ENCODE peak calls at places on chromosomes 13 and 19, in seven cellular contexts. One of them, this sample, is unnamed.

GRCh38 chr19:19451429-19452240 is 46.2 kb downstream of the GATAD2A start:
- DNase-seq in NAMALWA: no peak
- DNase-seq in RCC 7860: no peak
- DNase-seq in prostate gland: no peak
- DNase-seq in renal cortical epithelial cell: no peak
- DNase-seq in HuH-7: no peak
- DNase-seq in stimulated activated naive CD4-positive, alpha-beta T cell: peak
- DNase-seq in this sample: no peak

GRCh38 chr19:54164369-54165068 is 5.0 kb upstream of the LENG1 start:
- DNase-seq in NAMALWA: peak
- DNase-seq in HuH-7: no peak
- DNase-seq in renal cortical epithelial cell: no peak
- DNase-seq in stimulated activated naive CD4-positive, alpha-beta T cell: no peak
- DNase-seq in RCC 7860: no peak
- DNase-seq in prostate gland: peak
- DNase-seq in this sample: no peak

GRCh38 chr19:3554254-3555083 is 2.9 kb downstream of the MFSD12 start:
- DNase-seq in prostate gland: no peak
- DNase-seq in renal cortical epithelial cell: peak
- DNase-seq in NAMALWA: peak
- DNase-seq in stimulated activated naive CD4-positive, alpha-beta T cell: peak
- DNase-seq in HuH-7: no peak
- DNase-seq in RCC 7860: no peak
- DNase-seq in this sample: no peak

GRCh38 chr19:37007587-37008220 is 70.5 kb upstream of the ZNF420 start:
- DNase-seq in prostate gland: peak
- DNase-seq in stimulated activated naive CD4-positive, alpha-beta T cell: peak
- DNase-seq in HuH-7: no peak
- DNase-seq in renal cortical epithelial cell: peak
- DNase-seq in RCC 7860: no peak
- DNase-seq in NAMALWA: no peak
- DNase-seq in this sample: no peak

GRCh38 chr13:113836917-113837553 is 26.8 kb downstream of the GAS6 start:
- DNase-seq in HuH-7: no peak
- DNase-seq in renal cortical epithelial cell: peak
- DNase-seq in stimulated activated naive CD4-positive, alpha-beta T cell: no peak
- DNase-seq in RCC 7860: peak
- DNase-seq in prostate gland: peak
- DNase-seq in NAMALWA: no peak
- DNase-seq in this sample: peak

GRCh38 chr19:12792853-12793289 is 1.6 kb downstream of the JUNB start:
- DNase-seq in stimulated activated naive CD4-positive, alpha-beta T cell: peak
- DNase-seq in HuH-7: no peak
- DNase-seq in prostate gland: no peak
- DNase-seq in NAMALWA: no peak
- DNase-seq in RCC 7860: no peak
- DNase-seq in renal cortical epithelial cell: no peak
- DNase-seq in this sample: no peak

GRCh38 chr13:35914662-35915061 is 216.5 kb downstream of the DCLK1 start:
- DNase-seq in HuH-7: no peak
- DNase-seq in prostate gland: no peak
- DNase-seq in stimulated activated naive CD4-positive, alpha-beta T cell: no peak
- DNase-seq in RCC 7860: no peak
- DNase-seq in NAMALWA: no peak
- DNase-seq in renal cortical epithelial cell: no peak
- DNase-seq in this sample: no peak

GRCh38 chr13:93227280-93227905 is 786 bp downstream of the GPC6 start:
- DNase-seq in stimulated activated naive CD4-positive, alpha-beta T cell: no peak
- DNase-seq in prostate gland: peak
- DNase-seq in HuH-7: no peak
- DNase-seq in renal cortical epithelial cell: no peak
- DNase-seq in RCC 7860: peak
- DNase-seq in NAMALWA: no peak
- DNase-seq in this sample: no peak

GRCh38 chr19:8640402-8641004 is 10.1 kb downstream of the NFILZ start:
- DNase-seq in prostate gland: no peak
- DNase-seq in HuH-7: peak
- DNase-seq in NAMALWA: no peak
- DNase-seq in RCC 7860: no peak
- DNase-seq in stimulated activated naive CD4-positive, alpha-beta T cell: no peak
- DNase-seq in renal cortical epithelial cell: no peak
- DNase-seq in this sample: no peak

GRCh38 chr13:42355118-42355840 is 83.3 kb downstream of the AKAP11 start:
- DNase-seq in prostate gland: no peak
- DNase-seq in renal cortical epithelial cell: no peak
- DNase-seq in RCC 7860: no peak
- DNase-seq in HuH-7: no peak
- DNase-seq in NAMALWA: no peak
- DNase-seq in stimulated activated naive CD4-positive, alpha-beta T cell: peak
- DNase-seq in this sample: no peak

GRCh38 chr19:47239610-47240296 is 8.8 kb upstream of the BBC3 start:
- DNase-seq in prostate gland: no peak
- DNase-seq in RCC 7860: no peak
- DNase-seq in renal cortical epithelial cell: no peak
- DNase-seq in NAMALWA: no peak
- DNase-seq in stimulated activated naive CD4-positive, alpha-beta T cell: peak
- DNase-seq in HuH-7: no peak
- DNase-seq in this sample: no peak

GRCh38 chr19:43700368-43701015 is 15.4 kb upstream of the IRGC start:
- DNase-seq in NAMALWA: no peak
- DNase-seq in HuH-7: no peak
- DNase-seq in stimulated activated naive CD4-positive, alpha-beta T cell: peak
- DNase-seq in prostate gland: no peak
- DNase-seq in renal cortical epithelial cell: no peak
- DNase-seq in RCC 7860: no peak
- DNase-seq in this sample: no peak

GRCh38 chr13:19984430-19985218 is 26.1 kb downstream of the ZMYM2 start:
- DNase-seq in HuH-7: peak
- DNase-seq in stimulated activated naive CD4-positive, alpha-beta T cell: peak
- DNase-seq in renal cortical epithelial cell: peak
- DNase-seq in NAMALWA: peak
- DNase-seq in prostate gland: no peak
- DNase-seq in RCC 7860: no peak
- DNase-seq in this sample: no peak

GRCh38 chr19:55418185-55418584 is 10.6 kb upstream of the UBE2S start:
- DNase-seq in stimulated activated naive CD4-positive, alpha-beta T cell: peak
- DNase-seq in RCC 7860: peak
- DNase-seq in prostate gland: peak
- DNase-seq in renal cortical epithelial cell: peak
- DNase-seq in HuH-7: peak
- DNase-seq in NAMALWA: peak
- DNase-seq in this sample: peak

GRCh38 chr19:867855-868457 is 8.5 kb downstream of the CFD start:
- DNase-seq in prostate gland: no peak
- DNase-seq in renal cortical epithelial cell: no peak
- DNase-seq in RCC 7860: no peak
- DNase-seq in NAMALWA: no peak
- DNase-seq in HuH-7: no peak
- DNase-seq in stimulated activated naive CD4-positive, alpha-beta T cell: no peak
- DNase-seq in this sample: no peak

GRCh38 chr13:114008964-114009589 is 35.2 kb upstream of the C13orf46 start:
- DNase-seq in HuH-7: no peak
- DNase-seq in renal cortical epithelial cell: no peak
- DNase-seq in prostate gland: no peak
- DNase-seq in stimulated activated naive CD4-positive, alpha-beta T cell: no peak
- DNase-seq in RCC 7860: no peak
- DNase-seq in NAMALWA: no peak
- DNase-seq in this sample: no peak

This sample was measured in LNCaP clone FGC.